ENCODE peak calls at places on chromosomes 7 and 10, in ten cellular contexts. V, Y, P, A, D, F, S, L, T and B are unnamed samples. For H3K36me3, the result is how much of the 10 kb centered on the place peaks cover.

GRCh38 chr10:65176994-65177393 is 1655.8 kb downstream of the REEP3 start:
- DNase-seq in P (no peak), T (no peak), F (no peak), Y (no peak), S (no peak), V (no peak), D (no peak), A (no peak), L (no peak), B (no peak)

GRCh38 chr7:142519077-142519789 is 230.0 kb upstream of the PRSS1 start:
- DNase-seq in P (no peak), Y (peak), V (no peak), A (no peak), S (no peak), L (peak), F (peak), T (no peak), D (no peak), B (no peak)

GRCh38 chr7:151782598-151783448 is 94.1 kb downstream of the PRKAG2 start:
- DNase-seq in V (peak), A (peak), P (peak), F (peak), D (peak), L (peak), T (peak), Y (peak), S (peak), B (peak)

GRCh38 chr7:81002471-81002870 is 83.6 kb upstream of the SEMA3C start:
- DNase-seq in D (no peak), P (no peak), A (no peak), F (no peak), V (no peak), Y (no peak), T (no peak), L (no peak), S (no peak), B (no peak)

GRCh38 chr7:77482015-77482414 is 55.1 kb upstream of the PTPN12 start:
- DNase-seq in A (no peak), P (no peak), T (peak), S (peak), D (no peak), F (no peak), Y (no peak), V (peak), L (no peak), B (no peak)

GRCh38 chr10:114758331-114758730 is 63.2 kb upstream of the FHIP2A start:
- DNase-seq in P (no peak), S (no peak), D (no peak), V (no peak), Y (no peak), T (no peak), L (peak), F (no peak), A (no peak), B (no peak)

GRCh38 chr7:37113661-37114355 is 334.9 kb downstream of the ELMO1 start:
- DNase-seq in Y (no peak), D (no peak), L (no peak), S (no peak), P (no peak), F (peak), A (no peak), T (no peak), V (no peak), B (no peak)

GRCh38 chr7:116455009-116455408 is 44.5 kb upstream of the CAV2 start:
- DNase-seq in D (no peak), L (peak), Y (no peak), S (no peak), F (peak), T (no peak), A (no peak), P (no peak), V (no peak), B (no peak)

GRCh38 chr10:96370575-96371157 is 11.9 kb upstream of the OPALIN start:
- DNase-seq in S (peak), T (peak), D (peak), L (peak), A (peak), F (peak), P (peak), Y (peak), V (peak), B (no peak)

GRCh38 chr10:57367412-57367811 is 900.3 kb downstream of the IPMK start:
- DNase-seq in S (no peak), T (no peak), L (no peak), V (no peak), F (no peak), Y (no peak), D (no peak), P (no peak), A (no peak), B (no peak)

GRCh38 chr10:102120142-102120986 is at the start of gene LDB1:
- DNase-seq in Y (peak), L (peak), P (peak), A (peak), S (peak), T (peak), D (peak), F (peak), V (peak), B (peak)

GRCh38 chr10:86244296-86244695 is 122.3 kb downstream of the GRID1 start:
- DNase-seq in Y (no peak), V (no peak), A (peak), T (no peak), P (no peak), S (no peak), L (no peak), F (no peak), D (no peak), B (no peak)

GRCh38 chr10:124524991-124525653 is 63.5 kb downstream of the LHPP start:
- DNase-seq in A (peak), V (no peak), Y (no peak), S (no peak), F (peak), L (no peak), P (peak), T (peak), D (peak), B (no peak)

GRCh38 chr7:99146979-99147378 is 3.1 kb upstream of the SMURF1 start:
- DNase-seq in D (no peak), T (no peak), A (no peak), Y (no peak), S (no peak), F (no peak), V (no peak), P (no peak), L (no peak), B (no peak)

GRCh38 chr7:129607471-129608120 is 3.9 kb upstream of the NRF1 start:
- DNase-seq in D (peak), S (peak), L (no peak), F (peak), V (no peak), Y (peak), A (peak), T (no peak), P (no peak), B (no peak)

GRCh38 chr7:47369736-47370135 is 212.2 kb downstream of the TNS3 start:
- DNase-seq in D (no peak), Y (no peak), A (no peak), S (no peak), F (no peak), V (no peak), T (no peak), P (no peak), L (no peak), B (no peak)

GRCh38 chr10:3571310-3571825 is 213.6 kb downstream of the KLF6 start:
- DNase-seq in S (no peak), A (no peak), F (no peak), V (no peak), T (no peak), Y (no peak), D (no peak), P (no peak), L (no peak), B (no peak)

GRCh38 chr10:122273966-122274545 is 3.0 kb downstream of the BTBD16 start:
- DNase-seq in Y (no peak), P (no peak), V (no peak), D (no peak), S (no peak), F (no peak), L (no peak), A (no peak), T (no peak), B (no peak)

GRCh38 chr7:156935250-156935649 is 14.3 kb upstream of the NOM1 start:
- DNase-seq in P (no peak), D (no peak), Y (no peak), F (no peak), S (no peak), L (peak), V (no peak), A (no peak), T (no peak), B (no peak)

GRCh38 chr10:54402576-54402975 is 398.5 kb downstream of the PCDH15 start:
- DNase-seq in A (peak), Y (peak), D (peak), F (peak), T (no peak), V (no peak), P (no peak), L (peak), S (no peak), B (no peak)

GRCh38 chr10:31064334-31064733 is 32.7 kb upstream of the ZNF438 start:
- DNase-seq in Y (no peak), S (no peak), A (peak), L (peak), P (peak), T (no peak), V (no peak), D (no peak), F (peak), B (no peak)

GRCh38 chr7:78901566-78901965 is 551.9 kb downstream of the MAGI2 start:
- DNase-seq in D (no peak), A (no peak), Y (no peak), P (no peak), L (no peak), T (no peak), V (no peak), F (no peak), S (no peak), B (no peak)

GRCh38 chr7:37518266-37518665 is 69.6 kb upstream of the ELMO1 start:
- DNase-seq in D (no peak), V (no peak), A (no peak), L (no peak), S (no peak), P (no peak), F (no peak), Y (no peak), T (no peak), B (no peak)

GRCh38 chr7:131521651-131522163 is 34.7 kb downstream of the PODXL start:
- DNase-seq in V (peak), T (peak), Y (no peak), P (peak), L (no peak), D (no peak), S (peak), A (no peak), F (no peak), B (no peak)

GRCh38 chr7:151628846-151629604 is 109.3 kb upstream of the RHEB start:
- DNase-seq in V (no peak), P (no peak), L (no peak), F (no peak), A (no peak), Y (no peak), T (no peak), S (no peak), D (peak), B (no peak)

GRCh38 chr7:74097937-74098614 is 14.5 kb downstream of the LIMK1 start:
- DNase-seq in T (peak), P (no peak), S (no peak), V (no peak), F (peak), Y (no peak), L (peak), A (peak), D (no peak), B (no peak)

GRCh38 chr10:5910323-5911100 is 20.5 kb downstream of the FBH1 start:
- DNase-seq in D (no peak), T (no peak), V (no peak), A (no peak), F (no peak), S (no peak), Y (no peak), L (no peak), P (no peak), B (no peak)

GRCh38 chr10:90451283-90451682 is 406.6 kb downstream of the HTR7 start:
- DNase-seq in V (no peak), D (no peak), F (peak), Y (no peak), L (no peak), A (no peak), S (no peak), P (no peak), T (no peak), B (no peak)

GRCh38 chr7:39979406-39980073 is 29.5 kb downstream of the CDK13 start:
- DNase-seq in V (no peak), T (no peak), L (no peak), D (peak), Y (no peak), P (no peak), F (no peak), S (no peak), A (no peak), B (no peak)

GRCh38 chr10:126972622-126973414 is 67.6 kb downstream of the DOCK1 start:
- DNase-seq in L (peak), F (peak), P (no peak), A (no peak), V (no peak), Y (no peak), T (no peak), S (no peak), D (no peak), B (no peak)

GRCh38 chr7:93043393-93043985 is 74.3 kb downstream of the SAMD9 start:
- DNase-seq in L (peak), V (no peak), Y (no peak), F (peak), P (no peak), A (no peak), T (no peak), D (no peak), S (no peak), B (no peak)

GRCh38 chr7:1397491-1398327 is 61.6 kb downstream of the MICALL2 start:
- DNase-seq in Y (no peak), F (peak), D (no peak), V (no peak), A (no peak), P (no peak), T (no peak), S (no peak), L (peak), B (no peak)

GRCh38 chr7:79790863-79791262 is 337.4 kb upstream of the MAGI2 start:
- DNase-seq in T (no peak), S (no peak), A (no peak), D (no peak), L (peak), V (no peak), F (no peak), Y (no peak), P (no peak), B (no peak)

GRCh38 chr7:8133955-8134733 is 127.8 kb downstream of the ICA1 start:
- DNase-seq in F (no peak), L (no peak), T (no peak), D (no peak), P (no peak), V (no peak), Y (peak), A (no peak), S (no peak), B (peak)

DNA sequence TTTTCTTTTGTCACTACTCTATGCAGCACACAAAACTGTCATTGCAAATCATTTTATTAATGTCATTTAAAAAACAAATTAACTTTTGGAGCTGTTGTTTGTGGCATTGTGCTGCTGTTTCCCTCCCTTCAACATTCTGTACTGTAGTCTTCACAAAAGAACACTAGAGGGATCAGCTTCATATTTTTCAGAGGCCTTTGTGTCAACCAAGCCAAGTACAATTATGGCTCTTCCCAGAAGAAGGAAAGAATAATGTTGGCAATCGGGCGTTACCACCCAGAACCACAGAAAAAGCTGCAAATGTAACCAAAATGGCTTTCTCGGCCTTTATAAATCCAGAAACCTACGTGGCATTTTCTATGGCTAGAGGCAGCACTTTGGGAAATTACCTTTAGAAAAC is 98.9 kb upstream of the COL1A2 start:
- DNase-seq in F (peak), D (peak), Y (no peak), T (no peak), L (peak), A (no peak), P (no peak), S (no peak), V (no peak), B (no peak)
- TF ChIP-seq CTCF in F (peak), D (peak), Y (no peak), T (no peak), L (peak), A (peak), P (peak), S (no peak), V (peak), B (no peak)

GRCh38 chr7:23334482-23335056 is 35.4 kb downstream of the MALSU1 start:
- DNase-seq in D (no peak), S (no peak), F (peak), Y (no peak), L (peak), P (no peak), A (peak), V (peak), T (peak), B (no peak)

GRCh38 chr7:23332193-23332592 is 33.1 kb downstream of the MALSU1 start:
- DNase-seq in T (no peak), L (peak), P (no peak), V (no peak), A (no peak), Y (no peak), F (peak), D (no peak), S (no peak), B (no peak)

GRCh38 chr7:23333671-23334246 is 34.6 kb downstream of the MALSU1 start:
- DNase-seq in L (peak), P (no peak), V (no peak), Y (no peak), T (no peak), F (peak), S (no peak), D (no peak), A (no peak), B (no peak)

GRCh38 chr7:23332881-23333612 is 33.9 kb downstream of the MALSU1 start:
- DNase-seq in F (peak), Y (no peak), S (no peak), D (no peak), V (no peak), L (peak), A (peak), T (no peak), P (peak), B (no peak)

GRCh38 chr7:23331132-23331531 is 32.0 kb downstream of the MALSU1 start:
- DNase-seq in P (no peak), D (no peak), T (no peak), V (no peak), A (no peak), Y (no peak), L (no peak), F (no peak), S (no peak), B (no peak)
- H3K36me3 ChIP-seq in P (under half), D (under half), T (under half), V (under half), A (half or more), Y (under half), L (under half), F (under half), S (under half), B (under half)

DNA sequence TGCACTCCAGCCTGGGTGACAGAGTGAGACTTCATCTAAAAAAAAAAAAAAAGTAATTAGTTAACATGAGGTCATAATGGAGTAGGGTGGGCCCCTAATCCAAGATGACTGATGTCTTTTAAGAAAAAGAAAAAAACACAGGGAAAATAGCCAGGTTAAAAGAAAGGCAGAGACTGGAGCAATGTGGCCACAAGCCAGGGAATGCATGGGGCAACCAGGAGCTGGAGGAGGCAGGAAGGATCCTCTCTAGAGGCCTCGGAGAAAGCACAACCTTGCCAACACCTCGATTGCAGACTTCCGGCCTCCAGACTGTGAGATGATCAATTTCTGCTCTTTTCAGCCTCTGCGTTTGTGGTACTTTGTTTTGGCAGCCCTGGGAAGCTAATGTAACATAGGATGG is 121.5 kb downstream of the ITIH5 start:
- DNase-seq in S (no peak), D (no peak), Y (no peak), V (no peak), L (no peak), P (no peak), A (no peak), T (no peak), F (no peak), B (no peak)
- H3K4me3 ChIP-seq in S (no peak), D (no peak), Y (no peak), V (no peak), L (no peak), P (no peak), A (no peak), T (no peak), F (no peak), B (no peak)

DNA sequence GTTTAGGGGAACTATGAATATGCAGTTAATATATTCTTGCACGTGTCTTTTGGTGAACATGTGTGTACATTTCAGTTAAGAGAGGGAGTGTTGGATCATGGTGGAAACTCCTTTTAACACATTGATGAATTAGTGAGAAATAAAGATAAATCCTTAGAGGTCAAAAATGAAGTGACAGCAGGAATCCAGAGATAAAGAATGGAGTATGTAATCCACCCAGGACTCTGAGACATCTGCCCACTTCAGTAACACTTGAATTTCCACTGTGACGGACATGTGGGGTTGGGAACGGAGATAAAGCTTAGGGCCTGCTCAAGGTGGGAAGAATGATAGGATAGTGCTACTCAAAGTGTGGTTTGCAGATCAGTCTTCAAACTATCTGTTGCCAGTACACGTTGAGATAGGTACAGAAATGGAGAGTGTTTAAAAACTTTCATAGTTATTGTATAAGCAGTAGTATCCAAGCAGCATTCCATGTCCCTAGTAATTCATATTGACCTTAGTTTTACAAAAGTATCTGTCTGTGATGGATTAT is 6.6 kb upstream of the RELN start:
- DNase-seq in F (no peak), V (no peak), S (no peak), T (no peak), Y (no peak), A (no peak), D (no peak), L (no peak), P (no peak), B (no peak)
- TF ChIP-seq CTCF in F (no peak), V (no peak), S (no peak), T (no peak), Y (no peak), A (no peak), D (no peak), L (no peak), P (no peak), B (no peak)